ENCODE peak calls at places on chromosomes 6 and 20, in eight cellular contexts. One of them, this sample, is unnamed.

GRCh38 chr6:50822078-50822476 is 3.4 kb downstream of the TFAP2B start:
- DNase-seq in RWPE1: no peak
- DNase-seq in dorsolateral prefrontal cortex: no peak
- DNase-seq in stomach: no peak
- DNase-seq in suprapubic skin: no peak
- DNase-seq in brain microvascular endothelial cell: peak
- DNase-seq in adrenal gland: no peak
- DNase-seq in right atrium auricular region: no peak
- DNase-seq in this sample: no peak

GRCh38 chr6:85364354-85364753 is 85.5 kb upstream of the NT5E start:
- DNase-seq in RWPE1: peak
- DNase-seq in dorsolateral prefrontal cortex: no peak
- DNase-seq in stomach: no peak
- DNase-seq in suprapubic skin: no peak
- DNase-seq in brain microvascular endothelial cell: peak
- DNase-seq in adrenal gland: no peak
- DNase-seq in right atrium auricular region: no peak
- DNase-seq in this sample: no peak

GRCh38 chr6:44133003-44133931 is 5.9 kb downstream of the TMEM63B start:
- DNase-seq in RWPE1: peak
- DNase-seq in dorsolateral prefrontal cortex: peak
- DNase-seq in stomach: peak
- DNase-seq in suprapubic skin: no peak
- DNase-seq in brain microvascular endothelial cell: no peak
- DNase-seq in adrenal gland: peak
- DNase-seq in right atrium auricular region: peak
- DNase-seq in this sample: no peak

GRCh38 chr6:4637691-4638433 is 138.3 kb upstream of the CDYL start:
- DNase-seq in RWPE1: peak
- DNase-seq in dorsolateral prefrontal cortex: no peak
- DNase-seq in stomach: no peak
- DNase-seq in suprapubic skin: no peak
- DNase-seq in brain microvascular endothelial cell: peak
- DNase-seq in adrenal gland: peak
- DNase-seq in right atrium auricular region: no peak
- DNase-seq in this sample: no peak

GRCh38 chr20:5977223-5977622 is 26.8 kb downstream of the MCM8 start:
- DNase-seq in RWPE1: no peak
- DNase-seq in dorsolateral prefrontal cortex: no peak
- DNase-seq in stomach: no peak
- DNase-seq in suprapubic skin: no peak
- DNase-seq in brain microvascular endothelial cell: no peak
- DNase-seq in adrenal gland: no peak
- DNase-seq in right atrium auricular region: no peak
- DNase-seq in this sample: no peak

GRCh38 chr6:47727391-47727790 is 29.0 kb downstream of the ADGRF4 start:
- DNase-seq in RWPE1: no peak
- DNase-seq in dorsolateral prefrontal cortex: no peak
- DNase-seq in stomach: no peak
- DNase-seq in suprapubic skin: no peak
- DNase-seq in brain microvascular endothelial cell: no peak
- DNase-seq in adrenal gland: no peak
- DNase-seq in right atrium auricular region: no peak
- DNase-seq in this sample: no peak

GRCh38 chr20:6074145-6074561 is 20.3 kb upstream of the LRRN4 start:
- DNase-seq in RWPE1: no peak
- DNase-seq in dorsolateral prefrontal cortex: no peak
- DNase-seq in stomach: peak
- DNase-seq in suprapubic skin: no peak
- DNase-seq in brain microvascular endothelial cell: no peak
- DNase-seq in adrenal gland: peak
- DNase-seq in right atrium auricular region: no peak
- DNase-seq in this sample: no peak

GRCh38 chr6:21377356-21377755 is 216.2 kb upstream of the SOX4 start:
- DNase-seq in RWPE1: no peak
- DNase-seq in dorsolateral prefrontal cortex: no peak
- DNase-seq in stomach: no peak
- DNase-seq in suprapubic skin: no peak
- DNase-seq in brain microvascular endothelial cell: no peak
- DNase-seq in adrenal gland: no peak
- DNase-seq in right atrium auricular region: no peak
- DNase-seq in this sample: no peak

GRCh38 chr6:89117285-89118108 is at the start of gene SRSF12:
- DNase-seq in RWPE1: peak
- DNase-seq in dorsolateral prefrontal cortex: peak
- DNase-seq in stomach: peak
- DNase-seq in suprapubic skin: no peak
- DNase-seq in brain microvascular endothelial cell: no peak
- DNase-seq in adrenal gland: peak
- DNase-seq in right atrium auricular region: no peak
- DNase-seq in this sample: no peak

GRCh38 chr6:96814581-96814980 is 22.7 kb downstream of the GPR63 start:
- DNase-seq in RWPE1: no peak
- DNase-seq in dorsolateral prefrontal cortex: no peak
- DNase-seq in stomach: no peak
- DNase-seq in suprapubic skin: no peak
- DNase-seq in brain microvascular endothelial cell: no peak
- DNase-seq in adrenal gland: no peak
- DNase-seq in right atrium auricular region: no peak
- DNase-seq in this sample: no peak

GRCh38 chr6:30543824-30544223 is 12.5 kb downstream of the GNL1 start:
- DNase-seq in RWPE1: no peak
- DNase-seq in dorsolateral prefrontal cortex: no peak
- DNase-seq in stomach: no peak
- DNase-seq in suprapubic skin: no peak
- DNase-seq in brain microvascular endothelial cell: no peak
- DNase-seq in adrenal gland: no peak
- DNase-seq in right atrium auricular region: no peak
- DNase-seq in this sample: no peak

GRCh38 chr6:151374024-151374423 is 17.3 kb downstream of the ZBTB2 start:
- DNase-seq in RWPE1: peak
- DNase-seq in dorsolateral prefrontal cortex: no peak
- DNase-seq in stomach: no peak
- DNase-seq in suprapubic skin: no peak
- DNase-seq in brain microvascular endothelial cell: no peak
- DNase-seq in adrenal gland: no peak
- DNase-seq in right atrium auricular region: no peak
- DNase-seq in this sample: no peak

GRCh38 chr20:62639765-62640164 is 2.5 kb upstream of the SLCO4A1 start:
- DNase-seq in RWPE1: no peak
- DNase-seq in dorsolateral prefrontal cortex: no peak
- DNase-seq in stomach: no peak
- DNase-seq in suprapubic skin: no peak
- DNase-seq in brain microvascular endothelial cell: no peak
- DNase-seq in adrenal gland: no peak
- DNase-seq in right atrium auricular region: no peak
- DNase-seq in this sample: no peak

GRCh38 chr6:21874372-21874771 is 280.8 kb downstream of the SOX4 start:
- DNase-seq in RWPE1: no peak
- DNase-seq in dorsolateral prefrontal cortex: no peak
- DNase-seq in stomach: no peak
- DNase-seq in suprapubic skin: no peak
- DNase-seq in brain microvascular endothelial cell: no peak
- DNase-seq in adrenal gland: no peak
- DNase-seq in right atrium auricular region: no peak
- DNase-seq in this sample: no peak

GRCh38 chr6:16570221-16570553 is 191.1 kb downstream of the ATXN1 start:
- DNase-seq in RWPE1: no peak
- DNase-seq in dorsolateral prefrontal cortex: no peak
- DNase-seq in stomach: no peak
- DNase-seq in suprapubic skin: no peak
- DNase-seq in brain microvascular endothelial cell: no peak
- DNase-seq in adrenal gland: no peak
- DNase-seq in right atrium auricular region: no peak
- DNase-seq in this sample: no peak

GRCh38 chr6:79742030-79742429 is 110.9 kb downstream of the SH3BGRL2 start:
- DNase-seq in RWPE1: no peak
- DNase-seq in dorsolateral prefrontal cortex: no peak
- DNase-seq in stomach: no peak
- DNase-seq in suprapubic skin: no peak
- DNase-seq in brain microvascular endothelial cell: no peak
- DNase-seq in adrenal gland: no peak
- DNase-seq in right atrium auricular region: no peak
- DNase-seq in this sample: no peak

GRCh38 chr6:150373260-150373701 is 4.5 kb downstream of the IYD start:
- DNase-seq in RWPE1: peak
- DNase-seq in dorsolateral prefrontal cortex: no peak
- DNase-seq in stomach: no peak
- DNase-seq in suprapubic skin: peak
- DNase-seq in brain microvascular endothelial cell: peak
- DNase-seq in adrenal gland: no peak
- DNase-seq in right atrium auricular region: peak
- DNase-seq in this sample: no peak

GRCh38 chr6:6654599-6655575 is 66.4 kb downstream of the LY86 start:
- DNase-seq in RWPE1: no peak
- DNase-seq in dorsolateral prefrontal cortex: no peak
- DNase-seq in stomach: no peak
- DNase-seq in suprapubic skin: no peak
- DNase-seq in brain microvascular endothelial cell: peak
- DNase-seq in adrenal gland: peak
- DNase-seq in right atrium auricular region: peak
- DNase-seq in this sample: no peak

GRCh38 chr6:112906737-112907136 is 559.6 kb downstream of the RFPL4B start:
- DNase-seq in RWPE1: no peak
- DNase-seq in dorsolateral prefrontal cortex: no peak
- DNase-seq in stomach: no peak
- DNase-seq in suprapubic skin: no peak
- DNase-seq in brain microvascular endothelial cell: peak
- DNase-seq in adrenal gland: no peak
- DNase-seq in right atrium auricular region: no peak
- DNase-seq in this sample: no peak

DNA sequence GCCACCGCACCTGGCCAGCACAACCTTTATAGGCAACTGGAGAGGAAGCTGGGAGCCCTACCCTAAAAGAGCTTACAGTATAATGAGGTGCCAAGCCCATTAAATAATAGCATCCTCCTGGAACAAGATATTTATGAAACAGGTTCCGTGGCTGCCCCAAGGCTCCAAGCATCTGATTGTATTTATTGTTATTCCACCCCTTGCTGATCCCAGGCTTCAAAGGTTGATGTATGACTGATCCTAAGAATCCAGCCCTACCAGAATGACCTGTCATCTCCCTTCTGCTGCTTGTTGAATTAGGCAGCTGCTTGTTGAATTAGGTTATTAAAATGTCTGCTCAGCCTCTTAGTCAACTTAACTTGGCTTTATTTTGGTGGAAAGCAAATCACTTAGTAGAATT is 35.2 kb upstream of the SASH1 start:
- DNase-seq in RWPE1: peak
- DNase-seq in dorsolateral prefrontal cortex: no peak
- DNase-seq in stomach: no peak
- DNase-seq in suprapubic skin: no peak
- DNase-seq in brain microvascular endothelial cell: no peak
- DNase-seq in adrenal gland: no peak
- DNase-seq in right atrium auricular region: no peak
- DNase-seq in this sample: no peak
- H3K27ac ChIP-seq in RWPE1: no peak
- H3K27ac ChIP-seq in dorsolateral prefrontal cortex: no peak
- H3K27ac ChIP-seq in stomach: no peak
- H3K27ac ChIP-seq in suprapubic skin: peak
- H3K27ac ChIP-seq in brain microvascular endothelial cell: no peak
- H3K27ac ChIP-seq in adrenal gland: no peak
- H3K27ac ChIP-seq in right atrium auricular region: no peak
- H3K27ac ChIP-seq in this sample: no peak

DNA sequence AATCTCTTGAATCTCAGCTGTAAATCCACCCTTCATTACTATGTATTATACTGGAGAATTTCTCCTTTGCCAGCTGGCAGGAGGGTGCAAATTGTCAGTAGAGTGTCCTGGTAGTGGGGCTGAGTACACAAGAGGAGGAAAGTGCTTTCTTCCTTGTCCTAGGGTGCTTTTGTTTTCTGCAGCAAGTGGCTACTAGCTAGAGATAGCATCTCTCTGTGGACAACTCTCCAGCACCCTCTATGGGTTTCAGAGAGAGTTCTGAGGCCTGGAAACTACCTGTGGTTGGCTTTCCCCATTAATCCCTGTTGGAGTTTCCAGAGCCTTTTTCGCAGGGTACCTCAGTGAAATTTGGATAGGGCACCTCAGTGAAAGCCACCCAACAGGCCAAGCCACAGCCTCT is 422.5 kb upstream of the RGS17 start:
- DNase-seq in RWPE1: no peak
- DNase-seq in dorsolateral prefrontal cortex: no peak
- DNase-seq in stomach: no peak
- DNase-seq in suprapubic skin: no peak
- DNase-seq in brain microvascular endothelial cell: peak
- DNase-seq in adrenal gland: no peak
- DNase-seq in right atrium auricular region: no peak
- DNase-seq in this sample: no peak
- TF ChIP-seq CTCF in RWPE1: no peak
- TF ChIP-seq CTCF in dorsolateral prefrontal cortex: no peak
- TF ChIP-seq CTCF in stomach: no peak
- TF ChIP-seq CTCF in suprapubic skin: peak
- TF ChIP-seq CTCF in brain microvascular endothelial cell: peak
- TF ChIP-seq CTCF in adrenal gland: no peak
- TF ChIP-seq CTCF in right atrium auricular region: no peak
- TF ChIP-seq CTCF in this sample: no peak

GRCh38 chr6:33702345-33702977 is 9.0 kb downstream of the UQCC2 start:
- DNase-seq in RWPE1: no peak
- DNase-seq in dorsolateral prefrontal cortex: no peak
- DNase-seq in stomach: peak
- DNase-seq in suprapubic skin: no peak
- DNase-seq in brain microvascular endothelial cell: peak
- DNase-seq in adrenal gland: peak
- DNase-seq in right atrium auricular region: peak
- DNase-seq in this sample: no peak
- H3K27ac ChIP-seq in RWPE1: peak
- H3K27ac ChIP-seq in dorsolateral prefrontal cortex: no peak
- H3K27ac ChIP-seq in stomach: no peak
- H3K27ac ChIP-seq in suprapubic skin: no peak
- H3K27ac ChIP-seq in brain microvascular endothelial cell: no peak
- H3K27ac ChIP-seq in adrenal gland: no peak
- H3K27ac ChIP-seq in right atrium auricular region: no peak
- H3K27ac ChIP-seq in this sample: no peak

GRCh38 chr20:21632031-21632430 is 73.4 kb upstream of the PAX1 start:
- DNase-seq in RWPE1: no peak
- DNase-seq in dorsolateral prefrontal cortex: no peak
- DNase-seq in stomach: no peak
- DNase-seq in suprapubic skin: no peak
- DNase-seq in brain microvascular endothelial cell: no peak
- DNase-seq in adrenal gland: no peak
- DNase-seq in right atrium auricular region: no peak
- DNase-seq in this sample: no peak
- TF ChIP-seq CTCF in RWPE1: no peak
- TF ChIP-seq CTCF in dorsolateral prefrontal cortex: no peak
- TF ChIP-seq CTCF in stomach: no peak
- TF ChIP-seq CTCF in suprapubic skin: no peak
- TF ChIP-seq CTCF in brain microvascular endothelial cell: no peak
- TF ChIP-seq CTCF in adrenal gland: no peak
- TF ChIP-seq CTCF in right atrium auricular region: no peak
- TF ChIP-seq CTCF in this sample: no peak

GRCh38 chr20:41424025-41424424 is 57.4 kb upstream of the EMILIN3 start:
- DNase-seq in RWPE1: no peak
- DNase-seq in dorsolateral prefrontal cortex: no peak
- DNase-seq in stomach: no peak
- DNase-seq in suprapubic skin: no peak
- DNase-seq in brain microvascular endothelial cell: no peak
- DNase-seq in adrenal gland: no peak
- DNase-seq in right atrium auricular region: no peak
- DNase-seq in this sample: no peak
- H3K27ac ChIP-seq in RWPE1: no peak
- H3K27ac ChIP-seq in dorsolateral prefrontal cortex: no peak
- H3K27ac ChIP-seq in stomach: no peak
- H3K27ac ChIP-seq in suprapubic skin: peak
- H3K27ac ChIP-seq in brain microvascular endothelial cell: no peak
- H3K27ac ChIP-seq in adrenal gland: no peak
- H3K27ac ChIP-seq in right atrium auricular region: no peak
- H3K27ac ChIP-seq in this sample: no peak

This sample was measured in coronary artery.